ENCODE peak calls at places on chromosome 5, in six cellular contexts. D, T, H, Q, F and N are unnamed samples.

GRCh38 chr5:53826503-53826902 is 266.1 kb downstream of the NDUFS4 start:
- DNase-seq in Q (no peak), F (no peak), T (no peak), H (no peak), D (no peak), N (no peak)

GRCh38 chr5:159207616-159208507 is 1.5 kb downstream of the RNF145 start:
- DNase-seq in H (peak), Q (no peak), T (peak), D (peak), F (peak), N (peak)

GRCh38 chr5:150255659-150256415 is 33.7 kb downstream of the CAMK2A start:
- DNase-seq in D (no peak), Q (peak), F (no peak), H (no peak), T (no peak), N (peak)

GRCh38 chr5:138927979-138928378 is 52.8 kb upstream of the LRRTM2 start:
- DNase-seq in T (no peak), H (no peak), Q (no peak), F (no peak), D (peak), N (peak)

GRCh38 chr5:14028188-14028587 is 83.7 kb upstream of the DNAH5 start:
- DNase-seq in F (no peak), H (no peak), D (no peak), Q (no peak), T (no peak), N (no peak)

GRCh38 chr5:93425102-93425501 is 155.9 kb downstream of the NR2F1-AS1 start:
- DNase-seq in T (no peak), F (no peak), H (no peak), D (no peak), Q (no peak), N (peak)

GRCh38 chr5:179765400-179765799 is 28.4 kb upstream of the LTC4S start:
- DNase-seq in Q (peak), D (no peak), T (no peak), H (no peak), F (no peak), N (peak)

GRCh38 chr5:170542691-170543275 is 39.0 kb downstream of the KCNIP1 start:
- DNase-seq in H (no peak), F (no peak), D (no peak), Q (no peak), T (no peak), N (no peak)

GRCh38 chr5:127416896-127417295 is 100.5 kb upstream of the PRRC1 start:
- DNase-seq in H (no peak), Q (no peak), D (no peak), T (no peak), F (no peak), N (no peak)

GRCh38 chr5:167413503-167413902 is 877.9 kb upstream of the WWC1 start:
- DNase-seq in F (no peak), Q (no peak), H (no peak), T (no peak), D (no peak), N (no peak)

GRCh38 chr5:14552017-14552416 is 29.6 kb upstream of the OTULINL start:
- DNase-seq in Q (no peak), H (no peak), D (no peak), F (no peak), T (no peak), N (no peak)

GRCh38 chr5:116671211-116671736 is 96.7 kb upstream of the SEMA6A start:
- DNase-seq in T (no peak), D (no peak), H (no peak), Q (no peak), F (peak), N (no peak)

GRCh38 chr5:98605010-98605425 is 168.4 kb upstream of the RGMB start:
- DNase-seq in F (no peak), Q (no peak), H (no peak), T (no peak), D (no peak), N (peak)

GRCh38 chr5:68331202-68332108 is 115.9 kb downstream of the PIK3R1 start:
- DNase-seq in Q (no peak), T (no peak), F (peak), D (no peak), H (no peak), N (peak)

GRCh38 chr5:154087260-154087659 is 48.5 kb downstream of the MFAP3 start:
- DNase-seq in D (no peak), Q (no peak), T (no peak), H (no peak), F (no peak), N (no peak)

GRCh38 chr5:158543539-158544387 is 556.0 kb downstream of the EBF1 start:
- DNase-seq in F (no peak), Q (no peak), T (no peak), H (no peak), D (no peak), N (no peak)

GRCh38 chr5:59517926-59518585 is 375.5 kb downstream of the PDE4D start:
- DNase-seq in D (no peak), Q (no peak), H (no peak), F (no peak), T (no peak), N (peak)

GRCh38 chr5:173735691-173736090 is 119.2 kb upstream of the BOD1 start:
- DNase-seq in T (no peak), Q (no peak), F (no peak), H (no peak), D (no peak), N (no peak)

GRCh38 chr5:54959673-54960418 is 25.5 kb downstream of the ESM1 start:
- DNase-seq in H (no peak), D (peak), Q (no peak), T (no peak), F (peak), N (peak)

GRCh38 chr5:76838481-76839261 is 11.1 kb upstream of the S100Z start:
- DNase-seq in F (no peak), D (no peak), Q (no peak), T (no peak), H (no peak), N (peak)

GRCh38 chr5:173862047-173862477 is 26.1 kb upstream of the CPEB4 start:
- DNase-seq in D (no peak), H (no peak), F (no peak), Q (no peak), T (no peak), N (no peak)

GRCh38 chr5:150339165-150339564 is 18.3 kb upstream of the TCOF1 start:
- DNase-seq in H (no peak), T (no peak), D (no peak), Q (no peak), F (no peak), N (no peak)

GRCh38 chr5:80481019-80481893 is 6.6 kb upstream of the FAM151B start:
- DNase-seq in Q (no peak), H (no peak), D (peak), F (peak), T (no peak), N (peak)

GRCh38 chr5:72784129-72784528 is 32.3 kb upstream of the TNPO1 start:
- DNase-seq in Q (no peak), D (no peak), H (no peak), T (no peak), F (no peak), N (no peak)

GRCh38 chr5:74947961-74948613 is 81.9 kb upstream of the FAM169A start:
- DNase-seq in T (no peak), F (no peak), Q (no peak), H (no peak), D (no peak), N (no peak)

GRCh38 chr5:1834721-1835425 is 33.7 kb downstream of the NDUFS6 start:
- DNase-seq in Q (no peak), D (no peak), F (no peak), T (no peak), H (no peak), N (no peak)

GRCh38 chr5:93078082-93079038 is 502.7 kb downstream of the NR2F1-AS1 start:
- DNase-seq in Q (peak), H (no peak), D (peak), T (no peak), F (peak), N (peak)

GRCh38 chr5:156991714-156992113 is 28.7 kb upstream of the TIMD4 start:
- DNase-seq in H (no peak), D (no peak), Q (no peak), T (no peak), F (no peak), N (no peak)

GRCh38 chr5:171422902-171423663 is 3.6 kb downstream of the FGF18 start:
- DNase-seq in F (no peak), H (no peak), Q (no peak), D (no peak), T (no peak), N (no peak)

GRCh38 chr5:166909040-166909439 is 1382.4 kb upstream of the WWC1 start:
- DNase-seq in D (no peak), Q (no peak), F (no peak), T (no peak), H (no peak), N (no peak)

GRCh38 chr5:155211764-155212163 is 198.2 kb downstream of the KIF4B start:
- DNase-seq in F (no peak), T (no peak), Q (no peak), D (no peak), H (no peak), N (no peak)

GRCh38 chr5:37576496-37576895 is 197.4 kb downstream of the WDR70 start:
- DNase-seq in D (no peak), T (no peak), Q (no peak), H (no peak), F (no peak), N (no peak)

GRCh38 chr5:96244696-96245095 is 188.4 kb downstream of the PCSK1 start:
- DNase-seq in H (no peak), D (no peak), F (no peak), T (no peak), Q (no peak), N (no peak)

GRCh38 chr5:109921735-109922395 is 232.1 kb downstream of the MAN2A1 start:
- DNase-seq in F (no peak), Q (no peak), D (peak), T (peak), H (peak), N (no peak)

GRCh38 chr5:120368923-120369715 is 95.0 kb upstream of the PRR16 start:
- DNase-seq in H (no peak), T (no peak), F (no peak), Q (no peak), D (peak), N (no peak)